ENCODE peak calls at places on chromosomes 11 and 22, in nine cellular contexts. L, I, K, N, E, R, P, A and Q are unnamed samples.
A peak's percentile ranks its signal among the peaks of the same experiment; 100 is the strongest.

GRCh38 chr22:48594016-48594756 is 1233.5 kb downstream of the BRD1 start:
- DNase-seq in L (no peak), K (no peak), N (no peak), E (no peak), I (no peak), R (no peak), A (no peak), P (no peak), Q (no peak)

GRCh38 chr11:117187799-117188481 is 9.4 kb downstream of the SIDT2 start:
- DNase-seq in I (no peak), R (no peak), E (no peak), K (no peak), A (no peak), N (peak; percentile 40), L (no peak), P (no peak), Q (no peak)

GRCh38 chr11:109308551-109308950 is 113.4 kb upstream of the C11orf87 start:
- DNase-seq in A (no peak), I (no peak), E (no peak), L (no peak), R (no peak), N (no peak), P (no peak), K (no peak), Q (no peak)

GRCh38 chr11:20355221-20356219 is 8.0 kb upstream of the HTATIP2 start:
- DNase-seq in E (peak; percentile 57), L (peak; percentile 14), N (no peak), K (peak; percentile 21), I (peak; percentile 54), R (no peak), P (peak; percentile 35), A (no peak), Q (peak; percentile 56)

GRCh38 chr22:23395476-23396361 is 184.4 kb downstream of the IGLL1 start:
- DNase-seq in L (no peak), R (no peak), E (no peak), I (no peak), P (no peak), K (no peak), N (no peak), A (no peak), Q (no peak)

GRCh38 chr11:119320593-119321524 is 3.9 kb upstream of the MCAM start:
- DNase-seq in E (peak; percentile 23), N (no peak), L (no peak), A (no peak), I (no peak), R (no peak), P (peak; percentile 74), K (peak; percentile 63), Q (peak; percentile 82)

GRCh38 chr22:31269892-31270574 is 22.3 kb downstream of the PIK3IP1 start:
- DNase-seq in I (no peak), R (no peak), L (no peak), N (no peak), E (no peak), K (no peak), P (no peak), A (no peak), Q (no peak)

GRCh38 chr22:25110846-25111578 is 88.6 kb upstream of the CRYBB3 start:
- DNase-seq in A (no peak), N (no peak), R (peak; percentile 26), L (peak; percentile 41), E (peak; percentile 91), I (peak; percentile 72), K (peak; percentile 66), P (peak; percentile 82), Q (peak; percentile 94)

GRCh38 chr11:15884792-15885540 is 471.4 kb downstream of the SOX6 start:
- DNase-seq in R (no peak), P (peak; percentile 44), K (no peak), E (no peak), A (no peak), L (no peak), I (no peak), N (no peak), Q (peak; percentile 76)

GRCh38 chr22:43796567-43796966 is 15.5 kb downstream of the EFCAB6 start:
- DNase-seq in R (no peak), P (no peak), A (peak; percentile 51), I (peak; percentile 6), N (no peak), L (no peak), K (no peak), E (no peak), Q (peak; percentile 15)

GRCh38 chr11:82326853-82327252 is 406.8 kb downstream of the FAM181B start:
- DNase-seq in I (no peak), K (no peak), N (no peak), A (no peak), E (no peak), P (no peak), R (no peak), L (no peak), Q (no peak)

GRCh38 chr11:125371451-125371935 is 124.6 kb downstream of the FEZ1 start:
- DNase-seq in E (no peak), L (peak; percentile 68), K (no peak), N (no peak), P (peak; percentile 55), R (no peak), I (no peak), A (no peak), Q (no peak)

GRCh38 chr11:64539711-64540420 is 51.2 kb upstream of the SLC22A12 start:
- DNase-seq in I (no peak), K (no peak), N (no peak), P (no peak), L (peak; percentile 68), R (no peak), E (no peak), A (no peak), Q (no peak)

GRCh38 chr11:134667505-134667904 is 255.5 kb upstream of the B3GAT1 start:
- DNase-seq in L (no peak), P (no peak), E (no peak), R (no peak), N (no peak), K (no peak), A (no peak), I (no peak), Q (no peak)

GRCh38 chr22:25395915-25396314 is 168.6 kb upstream of the GRK3 start:
- DNase-seq in E (no peak), R (no peak), L (no peak), N (no peak), I (no peak), K (no peak), A (no peak), P (no peak), Q (no peak)

GRCh38 chr22:48222742-48223487 is 1460.5 kb downstream of the TBC1D22A start:
- DNase-seq in I (no peak), K (no peak), P (no peak), N (no peak), R (no peak), L (no peak), E (no peak), A (no peak), Q (no peak)

GRCh38 chr11:69100454-69101099 is 51.8 kb downstream of the TPCN2 start:
- DNase-seq in L (no peak), I (no peak), E (no peak), A (no peak), N (no peak), R (no peak), K (no peak), P (no peak), Q (no peak)

GRCh38 chr11:128725630-128726461 is 32.0 kb downstream of the FLI1 start:
- DNase-seq in R (no peak), L (no peak), I (no peak), E (no peak), N (no peak), K (peak; percentile 88), P (peak; percentile 54), A (no peak), Q (peak; percentile 68)

GRCh38 chr22:33065230-33065629 is 7.0 kb upstream of the SYN3 start:
- DNase-seq in I (no peak), N (no peak), L (no peak), R (no peak), K (no peak), A (no peak), P (no peak), E (no peak), Q (no peak)

GRCh38 chr22:20749453-20749852 is 24.5 kb upstream of the SERPIND1 start:
- DNase-seq in R (no peak), I (no peak), E (no peak), P (no peak), L (peak; percentile 58), K (no peak), N (no peak), A (no peak), Q (no peak)